ENCODE peak calls at places on chromosomes 5 and 9, in five cellular contexts. Q is Right ventricle myocardium inferior, Z is body of pancreas, D is cardiac septum, S is dermis microvascular lymphatic vessel endothelial cell. M is an unnamed sample.

GRCh38 chr9:127419306-127419705 is 4.9 kb upstream of the ZNF79 start:
- DNase-seq in Z (no peak), D (no peak), Q (no peak), S (no peak), M (no peak)

GRCh38 chr9:75996726-75997125 is 106.3 kb downstream of the PCSK5 start:
- DNase-seq in Q (no peak), Z (no peak), D (no peak), S (no peak), M (no peak)

GRCh38 chr5:16467363-16468219 is 2.0 kb upstream of the ZNF622 start:
- DNase-seq in D (no peak), S (no peak), Q (no peak), Z (no peak), M (no peak)

GRCh38 chr9:123725389-123725788 is 204.5 kb downstream of the DENND1A start:
- DNase-seq in Z (no peak), Q (peak), S (no peak), D (no peak), M (no peak)

GRCh38 chr9:101381833-101382342 is 2.9 kb downstream of the BAAT start:
- DNase-seq in D (no peak), S (no peak), Z (no peak), Q (no peak), M (no peak)

GRCh38 chr5:1014781-1015221 is 6.2 kb downstream of the NKD2 start:
- DNase-seq in S (no peak), Q (peak), D (no peak), Z (no peak), M (no peak)

GRCh38 chr5:32405502-32405901 is 39.0 kb downstream of the ZFR start:
- DNase-seq in S (no peak), D (no peak), Z (no peak), Q (no peak), M (no peak)

GRCh38 chr5:74722271-74722670 is 37.2 kb downstream of the HEXB start:
- DNase-seq in Z (no peak), S (no peak), D (no peak), Q (no peak), M (no peak)

GRCh38 chr9:110782701-110783100 is 114.1 kb downstream of the MUSK start:
- DNase-seq in D (no peak), S (no peak), Z (no peak), Q (no peak), M (no peak)

GRCh38 chr5:35182541-35183242 is 47.6 kb downstream of the PRLR start:
- DNase-seq in S (no peak), Z (no peak), Q (no peak), D (no peak), M (no peak)